ENCODE peak calls at places on chromosomes 5 and 9, in nine cellular contexts. U is A673, I is fibroblast of mammary gland, B is fibroblast of lung, X is HCT116, Q is heart left ventricle, P is fibroblast of pulmonary artery, W is pancreas, S is coronary artery. Y is an unnamed sample.

GRCh38 chr9:110016340-110016739 is 191.6 kb downstream of the C9orf152 start:
- DNase-seq in Q (no peak), U (no peak), I (peak; percentile 86), W (no peak), X (peak; percentile 63), B (peak; percentile 94), P (peak; percentile 67), S (no peak), Y (no peak)

GRCh38 chr9:100505564-100506159 is 32.7 kb downstream of the TMEFF1 start:
- DNase-seq in W (peak; percentile 53), I (peak; percentile 45), P (peak; percentile 72), B (peak; percentile 53), Q (peak; percentile 49), U (peak; percentile 86), S (no peak), X (peak; percentile 61), Y (no peak)

GRCh38 chr9:102032614-102033013 is 294.2 kb upstream of the GRIN3A start:
- DNase-seq in W (no peak), X (no peak), U (no peak), Q (no peak), B (no peak), P (no peak), S (no peak), I (no peak), Y (no peak)

GRCh38 chr9:135692410-135692809 is 6.9 kb downstream of the SOHLH1 start:
- DNase-seq in W (no peak), Q (no peak), B (peak; percentile 43), X (no peak), I (peak; percentile 17), U (no peak), S (no peak), P (no peak), Y (no peak)

GRCh38 chr5:10875201-10875768 is 114.3 kb upstream of the DAP start:
- DNase-seq in U (no peak), Q (no peak), P (no peak), S (no peak), I (no peak), X (peak; percentile 33), B (peak; percentile 46), W (no peak), Y (no peak)

GRCh38 chr5:36054646-36055045 is 12.0 kb downstream of the UGT3A2 start:
- DNase-seq in U (no peak), Q (no peak), P (no peak), S (no peak), I (no peak), B (no peak), W (no peak), X (no peak), Y (no peak)

GRCh38 chr5:125129151-125129806 is 382.8 kb upstream of the ZNF608 start:
- DNase-seq in P (no peak), S (no peak), B (peak; percentile 23), I (no peak), X (peak; percentile 28), U (no peak), Q (no peak), W (no peak), Y (no peak)

GRCh38 chr5:156411131-156411727 is 84.3 kb downstream of the SGCD start:
- DNase-seq in S (no peak), I (peak; percentile 75), U (no peak), P (peak; percentile 47), B (peak; percentile 65), X (no peak), W (no peak), Q (no peak), Y (peak; percentile 34)

GRCh38 chr5:21826884-21827283 is 1026.3 kb downstream of the CDH12 start:
- DNase-seq in X (no peak), S (no peak), I (no peak), W (no peak), B (no peak), U (no peak), Q (no peak), P (no peak), Y (no peak)

GRCh38 chr9:16191691-16192402 is 639.0 kb downstream of the CCDC171 start:
- DNase-seq in B (peak; percentile 97), S (peak; percentile 78), I (peak; percentile 87), W (peak; percentile 60), U (peak; percentile 60), Q (peak; percentile 80), X (peak; percentile 16), P (peak; percentile 90), Y (peak; percentile 71)

GRCh38 chr5:173554038-173554955 is 62.2 kb downstream of the BOD1 start:
- DNase-seq in I (no peak), U (no peak), W (no peak), P (peak; percentile 5), S (no peak), Q (no peak), B (no peak), X (no peak), Y (no peak)

GRCh38 chr5:172782169-172783039 is 11.4 kb upstream of the DUSP1 start:
- DNase-seq in Q (no peak), X (no peak), B (peak; percentile 80), P (no peak), S (no peak), U (no peak), I (peak; percentile 81), W (no peak), Y (no peak)

GRCh38 chr9:89508951-89509607 is 11.2 kb upstream of the SEMA4D start:
- DNase-seq in S (no peak), P (no peak), W (no peak), I (no peak), X (no peak), U (no peak), Q (no peak), B (no peak), Y (no peak)

GRCh38 chr5:16490911-16491310 is 25.3 kb upstream of the ZNF622 start:
- DNase-seq in S (no peak), P (no peak), U (no peak), W (no peak), B (no peak), I (no peak), X (no peak), Q (no peak), Y (no peak)

GRCh38 chr5:151078490-151079262 is 2.2 kb downstream of the TNIP1 start:
- DNase-seq in W (no peak), X (no peak), S (no peak), Q (no peak), U (no peak), B (no peak), I (no peak), P (no peak), Y (no peak)
- H3K4me3 ChIP-seq in W (peak overlapping the region; percentile 89), X (no peak overlapping the region), S (peak overlapping the region; percentile 10), Q (peak overlapping the region; percentile 95), U (no peak overlapping the region), B (no peak overlapping the region), I (no peak overlapping the region), P (no peak overlapping the region), Y (no peak overlapping the region)

GRCh38 chr5:6632324-6632930 is 417 bp downstream of the NSUN2 start:
- DNase-seq in Q (no peak), X (no peak), P (peak; percentile 30), B (no peak), W (no peak), S (no peak), I (no peak), U (no peak), Y (no peak)
- TF ChIP-seq CTCF in Q (no peak), X (peak; percentile 17), P (peak; percentile 12), B (no peak), W (no peak), S (no peak), I (no peak), U (no peak), Y (peak; percentile 13)

DNA sequence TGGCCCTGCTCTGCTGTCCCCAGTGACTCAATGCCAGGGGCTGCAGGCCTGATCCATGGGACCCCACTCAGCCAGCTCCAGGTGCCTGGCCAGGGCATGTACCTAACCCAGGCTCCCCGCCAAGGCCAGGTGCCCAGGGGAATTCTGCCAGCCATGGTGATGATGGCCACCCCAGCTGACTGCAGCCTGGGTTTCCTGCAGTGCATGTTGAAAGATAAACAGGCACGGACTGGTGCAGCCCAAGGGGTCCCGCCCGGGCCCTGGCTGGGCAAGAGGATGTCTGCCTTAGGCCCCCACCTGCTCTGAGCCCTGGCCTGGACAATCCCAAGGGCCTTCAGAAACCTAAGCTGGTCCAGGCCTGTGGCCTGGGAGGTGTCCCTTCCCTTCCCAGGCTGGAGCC is 1.2 kb downstream of the ABCA2 start:
- DNase-seq in P (no peak), S (no peak), U (no peak), I (no peak), X (no peak), Q (no peak), B (no peak), W (peak; percentile 87), Y (no peak)
- H3K4me3 ChIP-seq in P (no peak overlapping the region), S (peak overlapping the region; percentile 85), U (peak overlapping the region; percentile 51), I (no peak overlapping the region), X (peak overlapping the region; percentile 87), Q (peak overlapping the region; percentile 71), B (peak overlapping the region; percentile 57), W (peak overlapping the region; percentile 64), Y (peak overlapping the region; percentile 59)

DNA sequence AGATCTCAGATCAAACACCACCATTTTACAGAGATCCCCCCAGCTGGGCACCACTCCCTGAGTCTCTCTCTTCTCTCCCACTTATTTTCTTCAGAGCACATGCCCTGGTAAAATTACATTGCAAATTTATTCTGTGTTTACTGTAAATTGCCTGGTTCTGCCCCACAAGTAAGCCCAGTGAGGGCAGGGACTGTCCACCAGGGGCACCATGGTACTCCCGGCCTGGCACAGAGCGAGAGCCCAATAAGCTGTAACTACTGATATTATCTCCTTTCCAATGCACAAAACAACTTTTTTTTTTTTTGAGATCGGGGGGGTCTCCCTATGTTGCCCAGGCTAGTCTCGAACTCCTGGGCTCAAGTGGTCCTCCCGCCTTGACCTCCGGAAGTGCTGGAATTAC is 123.0 kb downstream of the PAX5 start:
- DNase-seq in P (no peak), B (no peak), X (no peak), I (no peak), S (no peak), W (no peak), U (no peak), Q (no peak), Y (no peak)
- TF ChIP-seq CTCF in P (no peak), B (no peak), X (peak; percentile 18), I (no peak), S (no peak), W (no peak), U (peak; percentile 33), Q (no peak), Y (no peak)

GRCh38 chr9:133509179-133510083 is 15.3 kb downstream of the MYMK start:
- DNase-seq in U (no peak), I (no peak), W (peak; percentile 68), X (no peak), Q (no peak), B (no peak), P (no peak), S (no peak), Y (no peak)
- H3K4me3 ChIP-seq in U (no peak overlapping the region), I (no peak overlapping the region), W (no peak overlapping the region), X (no peak overlapping the region), Q (no peak overlapping the region), B (no peak overlapping the region), P (no peak overlapping the region), S (peak overlapping the region; percentile 25), Y (no peak overlapping the region)